ENCODE peak calls at places on chromosomes 12 and 14, in four cellular contexts. V is H1, Z is Panc1, H is SK-N-SH. G is an unnamed sample.

GRCh38 chr12:120145164-120145563 is 28.6 kb upstream of the RAB35 start:
- DNase-seq in V (no peak), Z (no peak), H (no peak), G (no peak)

GRCh38 chr14:65709576-65709975 is 297.0 kb downstream of the FUT8 start:
- DNase-seq in V (no peak), Z (no peak), H (no peak), G (no peak)

GRCh38 chr12:29517265-29517664 is 19.8 kb upstream of the OVCH1 start:
- DNase-seq in V (no peak), Z (no peak), H (no peak), G (peak)

GRCh38 chr12:80262372-80263170 is 163.2 kb downstream of the OTOGL start:
- DNase-seq in V (no peak), Z (no peak), H (no peak), G (no peak)

GRCh38 chr12:13631873-13632272 is 349.5 kb downstream of the GRIN2B start:
- DNase-seq in V (no peak), Z (no peak), H (no peak), G (no peak)

GRCh38 chr12:42541965-42542364 is 47.6 kb downstream of the PRICKLE1 start:
- DNase-seq in V (no peak), Z (no peak), H (no peak), G (no peak)

GRCh38 chr14:101330416-101331140 is 230.7 kb upstream of the DIO3 start:
- DNase-seq in V (no peak), Z (no peak), H (no peak), G (no peak)

GRCh38 chr14:62162998-62163589 is 400.9 kb downstream of the SNAPC1 start:
- DNase-seq in V (peak), Z (peak), H (peak), G (peak)

GRCh38 chr14:33230016-33230415 is 291.3 kb downstream of the NPAS3 start:
- DNase-seq in V (no peak), Z (no peak), H (no peak), G (no peak)

GRCh38 chr14:33229269-33229924 is 290.7 kb downstream of the NPAS3 start:
- DNase-seq in V (no peak), Z (no peak), H (peak), G (no peak)
- TF ChIP-seq CTCF in V (no peak), Z (no peak), H (no peak), G (no peak)

DNA sequence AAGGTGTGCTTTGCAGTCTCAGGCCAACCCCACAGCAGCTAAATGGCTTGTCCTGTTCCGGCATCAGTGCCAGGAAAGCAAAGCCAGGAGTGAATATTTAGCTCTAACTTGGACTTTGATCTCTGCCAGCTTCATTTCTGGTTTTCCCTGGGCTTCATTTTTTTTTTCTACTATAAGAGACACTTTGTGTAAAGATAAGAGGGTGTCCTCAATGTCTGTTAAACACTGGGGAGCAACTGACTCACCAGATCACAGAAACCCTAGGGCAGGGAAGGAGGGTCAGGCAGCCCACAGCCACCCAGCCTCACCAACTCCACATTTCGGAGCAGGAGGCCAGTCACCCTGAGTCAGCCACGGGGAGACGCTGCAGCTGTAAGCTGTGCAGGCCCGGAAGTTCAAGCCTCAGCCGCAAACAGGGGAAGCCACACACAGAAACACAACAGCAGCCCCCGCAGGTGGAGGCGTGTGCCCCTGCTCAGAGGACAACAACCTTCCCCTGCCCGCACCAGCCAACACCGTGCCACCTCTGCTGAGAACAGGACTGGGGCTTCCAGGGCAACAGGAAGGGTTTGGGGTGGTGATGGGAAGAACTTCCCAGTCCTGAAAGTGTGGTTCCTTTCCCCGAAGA is 6.3 kb downstream of the TNFRSF1A start:
- DNase-seq in V (no peak), Z (no peak), H (peak), G (peak)
- TF ChIP-seq POLR2AphosphoS5 in V (no peak), Z (no peak), H (no peak), G (no peak)

DNA sequence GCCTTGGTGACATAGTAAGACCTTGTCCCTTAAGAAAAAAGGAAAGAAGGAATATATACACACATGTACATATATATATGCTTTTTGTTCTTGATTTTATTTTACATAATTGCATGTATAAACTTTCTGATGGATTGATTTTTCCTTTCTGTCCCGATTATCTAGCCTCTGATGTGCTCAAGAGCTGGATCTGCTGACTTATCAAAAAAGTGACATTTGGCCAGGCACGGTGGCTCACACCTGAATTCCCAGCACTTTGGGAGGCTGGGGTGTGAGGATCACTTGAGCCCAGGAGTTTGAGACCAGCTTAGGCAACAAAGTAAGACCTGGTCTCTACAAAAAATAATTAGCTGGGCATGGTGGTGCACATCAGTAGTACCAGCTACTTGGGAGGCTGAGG is 12.0 kb downstream of the SNRNP35 start:
- DNase-seq in V (no peak), Z (no peak), H (no peak), G (no peak)
- TF ChIP-seq CTCF in V (no peak), Z (no peak), H (no peak), G (no peak)

DNA sequence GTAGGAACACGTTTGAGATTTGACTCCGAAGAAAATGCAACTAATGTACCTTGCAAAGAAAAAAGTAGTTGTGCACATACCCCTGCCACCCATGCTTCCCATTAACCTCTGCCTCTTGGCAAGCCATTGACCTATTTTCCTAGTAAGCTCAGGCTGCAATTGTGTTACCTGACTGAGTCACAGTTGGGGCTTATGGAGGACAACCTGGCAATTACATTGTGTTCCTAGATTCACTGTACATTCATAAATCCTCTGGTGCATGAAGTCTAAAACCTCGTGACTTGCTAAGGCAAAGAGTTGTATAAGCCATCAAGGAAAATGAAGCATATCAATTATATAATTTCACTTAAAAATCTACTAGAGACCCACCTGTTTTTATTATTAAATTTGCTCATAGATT is 62.0 kb upstream of the DUSP6 start:
- DNase-seq in V (no peak), Z (no peak), H (no peak), G (no peak)
- TF ChIP-seq POLR2AphosphoS5 in V (no peak), Z (no peak), H (no peak), G (no peak)

G was measured in prostate gland.